ENCODE peak calls at places on chromosomes 12 and 14, in six cellular contexts. F is right cardiac atrium, Z is neuronal stem cell, D is GM23248, U is IMR-90, W is A673. A is an unnamed sample. For H3K9me3 and H3K4me1, the result is how much of the 10 kb centered on the place peaks cover.

GRCh38 chr14:32939254-32940065 is 781 bp downstream of the NPAS3 start:
- DNase-seq in F (peak), Z (peak), D (peak), U (peak), W (peak), A (peak)

GRCh38 chr12:52870361-52871290 is 21.8 kb upstream of the KRT78 start:
- DNase-seq in F (peak), Z (peak), D (peak), U (peak), W (peak), A (peak)

GRCh38 chr12:33488036-33488435 is 48.4 kb upstream of the SYT10 start:
- DNase-seq in F (no peak), Z (no peak), D (no peak), U (no peak), W (no peak), A (no peak)

GRCh38 chr14:101867854-101868253 is 96.5 kb upstream of the DYNC1H1 start:
- DNase-seq in F (no peak), Z (no peak), D (no peak), U (no peak), W (no peak), A (no peak)

GRCh38 chr12:62977419-62977818 is 42.5 kb upstream of the PPM1H start:
- DNase-seq in F (no peak), Z (no peak), D (peak), U (no peak), W (peak), A (no peak)

GRCh38 chr12:95286713-95287112 is 69.1 kb downstream of the VEZT start:
- DNase-seq in F (peak), Z (no peak), D (no peak), U (no peak), W (no peak), A (no peak)

GRCh38 chr12:108270035-108270840 is 68.9 kb downstream of the CMKLR1 start:
- DNase-seq in F (no peak), Z (no peak), D (no peak), U (no peak), W (no peak), A (no peak)

GRCh38 chr12:43370299-43370698 is 181.7 kb downstream of the ADAMTS20 start:
- DNase-seq in F (no peak), Z (no peak), D (peak), U (peak), W (peak), A (no peak)

GRCh38 chr12:114918535-114919233 is 234.7 kb upstream of the TBX3 start:
- DNase-seq in F (no peak), Z (no peak), D (peak), U (peak), W (no peak), A (no peak)

GRCh38 chr12:95548056-95548538 is 3.2 kb downstream of the USP44 start:
- DNase-seq in F (peak), Z (peak), D (peak), U (no peak), W (peak), A (peak)

GRCh38 chr12:101655400-101655799 is 42.0 kb upstream of the CHPT1 start:
- DNase-seq in F (no peak), Z (no peak), D (no peak), U (no peak), W (no peak), A (no peak)

GRCh38 chr14:105876829-105877228 is 350.4 kb downstream of the TMEM121 start:
- DNase-seq in F (no peak), Z (no peak), D (no peak), U (no peak), W (no peak), A (no peak)
- H3K9me3 ChIP-seq in F (under half), Z (under half), D (under half), U (under half), W (under half), A (under half)

GRCh38 chr12:102920271-102920670 is 3.2 kb upstream of the PAH start:
- DNase-seq in F (no peak), Z (no peak), D (no peak), U (no peak), W (no peak), A (no peak)
- H3K27ac ChIP-seq in F (no peak), Z (no peak), D (no peak), U (no peak), W (no peak), A (no peak)

DNA sequence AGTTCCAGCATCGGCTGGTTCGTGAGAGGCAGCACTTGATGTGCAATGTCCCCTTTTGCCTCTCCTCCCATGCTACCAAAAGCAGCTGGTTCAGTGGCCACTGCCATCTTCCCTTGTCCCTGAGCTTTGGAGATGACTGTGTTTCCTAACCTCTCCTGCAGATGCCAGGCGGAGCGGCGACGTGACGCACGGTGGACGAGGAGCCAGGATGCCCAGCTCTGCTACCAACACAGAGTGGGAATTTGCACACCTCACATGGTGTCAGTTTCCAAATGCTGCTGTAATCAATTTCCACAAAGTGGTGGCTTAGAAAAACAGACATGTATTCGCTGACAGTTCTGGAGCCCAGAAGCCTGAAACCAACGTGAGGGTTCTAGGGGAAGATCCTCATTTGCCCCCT is 42.5 kb upstream of the MAP1LC3B2 start:
- DNase-seq in F (no peak), Z (no peak), D (no peak), U (no peak), W (no peak), A (no peak)
- H3K4me1 ChIP-seq in F (under half), Z (under half), D (under half), U (under half), W (under half), A (under half)

GRCh38 chr14:92244805-92245204 is 78.2 kb upstream of the SLC24A4 start:
- DNase-seq in F (no peak), Z (no peak), D (no peak), U (no peak), W (no peak), A (no peak)
- H3K9me3 ChIP-seq in F (under half), Z (under half), D (under half), U (under half), W (under half), A (under half)

DNA sequence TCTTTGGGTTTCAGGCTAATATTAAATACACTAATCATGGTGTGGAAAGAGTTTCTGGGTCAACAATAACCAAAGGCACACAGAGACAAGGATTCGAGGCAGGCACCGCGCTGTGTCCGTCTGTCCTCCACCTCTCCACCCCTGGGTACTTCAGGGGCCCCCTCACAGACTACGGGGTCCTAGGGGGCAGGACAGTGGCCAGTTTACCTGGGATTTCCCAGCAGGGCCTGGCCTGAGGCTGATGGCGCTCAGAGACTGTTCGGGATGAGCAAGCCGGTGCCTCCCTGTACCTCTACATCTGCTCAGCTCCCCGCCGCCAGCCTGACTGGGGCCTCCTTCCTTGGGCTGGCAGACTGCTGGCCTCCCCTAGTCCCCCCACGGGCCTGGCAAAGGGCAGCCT is 18.1 kb upstream of the EIF5 start:
- DNase-seq in F (no peak), Z (no peak), D (no peak), U (no peak), W (no peak), A (no peak)
- H3K27ac ChIP-seq in F (no peak), Z (no peak), D (no peak), U (no peak), W (no peak), A (no peak)

A was measured in kidney.